ENCODE peak calls at places on chromosome 12, in four cellular contexts. One of them, this sample, is unnamed.

GRCh38 chr12:124125472-124125871 is 152.5 kb downstream of the ZNF664 start:
- DNase-seq in AG20443: no peak
- DNase-seq in naive thymus-derived CD8-positive, alpha-beta T cell: no peak
- DNase-seq in NCI-H69: peak
- DNase-seq in this sample: no peak

GRCh38 chr12:17302001-17302400 is 696.0 kb upstream of the LMO3 start:
- DNase-seq in AG20443: no peak
- DNase-seq in naive thymus-derived CD8-positive, alpha-beta T cell: no peak
- DNase-seq in NCI-H69: no peak
- DNase-seq in this sample: no peak

GRCh38 chr12:24864796-24865125 is 84.1 kb downstream of the BCAT1 start:
- DNase-seq in AG20443: peak
- DNase-seq in naive thymus-derived CD8-positive, alpha-beta T cell: no peak
- DNase-seq in NCI-H69: no peak
- DNase-seq in this sample: peak

GRCh38 chr12:113422030-113422900 is at the start of gene SDSL:
- DNase-seq in AG20443: peak
- DNase-seq in naive thymus-derived CD8-positive, alpha-beta T cell: no peak
- DNase-seq in NCI-H69: peak
- DNase-seq in this sample: peak

GRCh38 chr12:117098361-117099217 is 627 bp downstream of the TESC start:
- DNase-seq in AG20443: no peak
- DNase-seq in naive thymus-derived CD8-positive, alpha-beta T cell: no peak
- DNase-seq in NCI-H69: peak
- DNase-seq in this sample: no peak

GRCh38 chr12:28708918-28709371 is 440.1 kb upstream of the FAR2 start:
- DNase-seq in AG20443: peak
- DNase-seq in naive thymus-derived CD8-positive, alpha-beta T cell: no peak
- DNase-seq in NCI-H69: no peak
- DNase-seq in this sample: peak

GRCh38 chr12:89085421-89085820 is 266.9 kb downstream of the DUSP6 start:
- DNase-seq in AG20443: no peak
- DNase-seq in naive thymus-derived CD8-positive, alpha-beta T cell: no peak
- DNase-seq in NCI-H69: no peak
- DNase-seq in this sample: no peak

GRCh38 chr12:91406920-91407341 is 224.3 kb upstream of the DCN start:
- DNase-seq in AG20443: no peak
- DNase-seq in naive thymus-derived CD8-positive, alpha-beta T cell: no peak
- DNase-seq in NCI-H69: peak
- DNase-seq in this sample: no peak

GRCh38 chr12:122499991-122500684 is 594 bp downstream of the ZCCHC8 start:
- DNase-seq in AG20443: peak
- DNase-seq in naive thymus-derived CD8-positive, alpha-beta T cell: peak
- DNase-seq in NCI-H69: peak
- DNase-seq in this sample: peak

GRCh38 chr12:123063535-123063934 is 83.1 kb downstream of the ARL6IP4 start:
- DNase-seq in AG20443: peak
- DNase-seq in naive thymus-derived CD8-positive, alpha-beta T cell: no peak
- DNase-seq in NCI-H69: peak
- DNase-seq in this sample: no peak

GRCh38 chr12:132560421-132560830 is 50.0 kb downstream of the LRCOL1 start:
- DNase-seq in AG20443: peak
- DNase-seq in naive thymus-derived CD8-positive, alpha-beta T cell: no peak
- DNase-seq in NCI-H69: peak
- DNase-seq in this sample: no peak

GRCh38 chr12:6696690-6697583 is 3.7 kb downstream of the PIANP start:
- DNase-seq in AG20443: no peak
- DNase-seq in naive thymus-derived CD8-positive, alpha-beta T cell: no peak
- DNase-seq in NCI-H69: no peak
- DNase-seq in this sample: no peak